ENCODE peak calls at places on chromosomes 13 and 19, in seven cellular contexts. One of them, this sample, is unnamed. For H3K9me3, the result is how much of the 10 kb centered on the place peaks cover.

GRCh38 chr13:26254583-26255102 is 714 bp downstream of the CDK8 start:
- DNase-seq in HAP-1: peak
- DNase-seq in ovary: peak
- DNase-seq in SK-N-SH: peak
- DNase-seq in pancreas: peak
- DNase-seq in ascending aorta: peak
- DNase-seq in adipocyte: peak
- DNase-seq in this sample: peak

GRCh38 chr13:113803409-113804016 is 44.5 kb downstream of the TMEM255B start:
- DNase-seq in pancreas: no peak
- DNase-seq in SK-N-SH: no peak
- DNase-seq in HAP-1: no peak
- DNase-seq in ovary: peak
- DNase-seq in ascending aorta: peak
- DNase-seq in adipocyte: no peak
- DNase-seq in this sample: no peak

GRCh38 chr13:48214519-48215121 is 18.4 kb upstream of the ITM2B start:
- DNase-seq in pancreas: no peak
- DNase-seq in SK-N-SH: no peak
- DNase-seq in ovary: no peak
- DNase-seq in adipocyte: no peak
- DNase-seq in ascending aorta: no peak
- DNase-seq in HAP-1: no peak
- DNase-seq in this sample: no peak

GRCh38 chr19:19179548-19180441 is 9.7 kb upstream of the MEF2B start:
- DNase-seq in ovary: no peak
- DNase-seq in HAP-1: no peak
- DNase-seq in adipocyte: no peak
- DNase-seq in pancreas: no peak
- DNase-seq in SK-N-SH: no peak
- DNase-seq in ascending aorta: no peak
- DNase-seq in this sample: no peak

GRCh38 chr19:45638930-45639729 is at the start of gene EML2:
- DNase-seq in SK-N-SH: peak
- DNase-seq in ascending aorta: peak
- DNase-seq in ovary: peak
- DNase-seq in adipocyte: peak
- DNase-seq in pancreas: peak
- DNase-seq in HAP-1: peak
- DNase-seq in this sample: peak

GRCh38 chr19:49809155-49809986 is 3.7 kb downstream of the FUZ start:
- DNase-seq in ascending aorta: peak
- DNase-seq in pancreas: peak
- DNase-seq in adipocyte: peak
- DNase-seq in ovary: no peak
- DNase-seq in HAP-1: no peak
- DNase-seq in SK-N-SH: peak
- DNase-seq in this sample: peak

GRCh38 chr13:96575423-96576320 is 418.6 kb downstream of the OXGR1 start:
- DNase-seq in pancreas: no peak
- DNase-seq in SK-N-SH: no peak
- DNase-seq in HAP-1: no peak
- DNase-seq in ascending aorta: no peak
- DNase-seq in adipocyte: peak
- DNase-seq in ovary: no peak
- DNase-seq in this sample: no peak

GRCh38 chr13:41645313-41645712 is 188.0 kb downstream of the RGCC start:
- DNase-seq in adipocyte: peak
- DNase-seq in SK-N-SH: no peak
- DNase-seq in HAP-1: no peak
- DNase-seq in pancreas: no peak
- DNase-seq in ascending aorta: peak
- DNase-seq in ovary: no peak
- DNase-seq in this sample: no peak

GRCh38 chr13:97385146-97385545 is 48.8 kb upstream of the RAP2A start:
- DNase-seq in pancreas: no peak
- DNase-seq in HAP-1: no peak
- DNase-seq in SK-N-SH: no peak
- DNase-seq in adipocyte: peak
- DNase-seq in ascending aorta: no peak
- DNase-seq in ovary: no peak
- DNase-seq in this sample: no peak

GRCh38 chr19:805600-806550 is 8.6 kb downstream of the PTBP1 start:
- DNase-seq in SK-N-SH: peak
- DNase-seq in adipocyte: no peak
- DNase-seq in pancreas: peak
- DNase-seq in ovary: no peak
- DNase-seq in ascending aorta: no peak
- DNase-seq in HAP-1: no peak
- DNase-seq in this sample: no peak

GRCh38 chr19:30671622-30672051 is 299.5 kb downstream of the ZNF536 start:
- DNase-seq in adipocyte: no peak
- DNase-seq in pancreas: no peak
- DNase-seq in HAP-1: no peak
- DNase-seq in ascending aorta: no peak
- DNase-seq in SK-N-SH: no peak
- DNase-seq in ovary: peak
- DNase-seq in this sample: no peak

GRCh38 chr13:99339736-99340392 is 32.7 kb upstream of the GPR183 start:
- DNase-seq in SK-N-SH: no peak
- DNase-seq in adipocyte: peak
- DNase-seq in ascending aorta: no peak
- DNase-seq in pancreas: no peak
- DNase-seq in HAP-1: no peak
- DNase-seq in ovary: no peak
- DNase-seq in this sample: peak

GRCh38 chr19:49243129-49243528 is 81.9 kb downstream of the SLC6A16 start:
- DNase-seq in ovary: no peak
- DNase-seq in SK-N-SH: no peak
- DNase-seq in adipocyte: no peak
- DNase-seq in pancreas: no peak
- DNase-seq in ascending aorta: no peak
- DNase-seq in HAP-1: no peak
- DNase-seq in this sample: no peak

GRCh38 chr13:50596103-50596502 is 247.4 kb downstream of the DLEU7 start:
- DNase-seq in SK-N-SH: peak
- DNase-seq in ascending aorta: no peak
- DNase-seq in ovary: no peak
- DNase-seq in HAP-1: no peak
- DNase-seq in pancreas: no peak
- DNase-seq in adipocyte: no peak
- DNase-seq in this sample: no peak

GRCh38 chr19:18814063-18814462 is 17.7 kb upstream of the UPF1 start:
- DNase-seq in ascending aorta: peak
- DNase-seq in ovary: peak
- DNase-seq in HAP-1: no peak
- DNase-seq in adipocyte: peak
- DNase-seq in pancreas: no peak
- DNase-seq in SK-N-SH: no peak
- DNase-seq in this sample: no peak

GRCh38 chr19:40607898-40608621 is 6.9 kb downstream of the LTBP4 start:
- DNase-seq in ascending aorta: no peak
- DNase-seq in ovary: no peak
- DNase-seq in HAP-1: no peak
- DNase-seq in SK-N-SH: no peak
- DNase-seq in pancreas: peak
- DNase-seq in adipocyte: no peak
- DNase-seq in this sample: no peak

GRCh38 chr13:47291116-47291656 is 394.3 kb upstream of the HTR2A start:
- DNase-seq in SK-N-SH: no peak
- DNase-seq in pancreas: no peak
- DNase-seq in ovary: no peak
- DNase-seq in HAP-1: no peak
- DNase-seq in adipocyte: no peak
- DNase-seq in ascending aorta: no peak
- DNase-seq in this sample: no peak

GRCh38 chr13:113937497-113938140 is 36.3 kb downstream of the C13orf46 start:
- DNase-seq in SK-N-SH: no peak
- DNase-seq in ascending aorta: no peak
- DNase-seq in pancreas: no peak
- DNase-seq in adipocyte: no peak
- DNase-seq in HAP-1: no peak
- DNase-seq in ovary: no peak
- DNase-seq in this sample: no peak

GRCh38 chr13:21050288-21051197 is 10.8 kb downstream of the LATS2 start:
- DNase-seq in ovary: no peak
- DNase-seq in SK-N-SH: no peak
- DNase-seq in HAP-1: no peak
- DNase-seq in adipocyte: peak
- DNase-seq in pancreas: no peak
- DNase-seq in ascending aorta: no peak
- DNase-seq in this sample: no peak

GRCh38 chr19:34963531-34964406 is at the start of gene ZNF792:
- DNase-seq in ovary: peak
- DNase-seq in pancreas: peak
- DNase-seq in HAP-1: peak
- DNase-seq in adipocyte: peak
- DNase-seq in SK-N-SH: peak
- DNase-seq in ascending aorta: peak
- DNase-seq in this sample: peak

GRCh38 chr19:1487576-1488281 is 2.4 kb downstream of the PCSK4 start:
- DNase-seq in pancreas: peak
- DNase-seq in SK-N-SH: no peak
- DNase-seq in ascending aorta: no peak
- DNase-seq in HAP-1: no peak
- DNase-seq in ovary: peak
- DNase-seq in adipocyte: no peak
- DNase-seq in this sample: no peak

DNA sequence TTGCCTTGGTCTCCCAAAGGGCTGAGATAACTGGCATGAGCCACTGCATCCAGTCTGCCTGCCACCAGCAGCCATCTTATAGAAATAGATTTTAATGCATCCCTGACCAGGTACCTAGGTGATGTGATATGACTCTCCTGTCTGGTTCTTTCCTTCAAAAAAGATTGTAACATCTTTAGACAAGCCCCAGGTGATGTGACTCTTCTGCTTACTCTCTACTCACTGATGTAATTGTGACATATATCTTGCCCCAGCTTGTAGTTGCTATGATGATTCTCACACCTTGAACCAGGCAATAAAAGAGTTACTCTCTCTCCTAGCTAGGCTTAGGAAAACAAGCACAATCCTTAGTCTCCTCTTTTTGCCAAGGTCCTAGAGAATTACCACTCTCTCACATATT is 30.6 kb upstream of the ZNF681 start:
- DNase-seq in HAP-1: no peak
- DNase-seq in pancreas: no peak
- DNase-seq in adipocyte: no peak
- DNase-seq in ovary: no peak
- DNase-seq in SK-N-SH: no peak
- DNase-seq in ascending aorta: no peak
- DNase-seq in this sample: no peak
- H3K9me3 ChIP-seq in HAP-1: under half
- H3K9me3 ChIP-seq in pancreas: under half
- H3K9me3 ChIP-seq in adipocyte: under half
- H3K9me3 ChIP-seq in ovary: under half
- H3K9me3 ChIP-seq in SK-N-SH: under half
- H3K9me3 ChIP-seq in ascending aorta: under half
- H3K9me3 ChIP-seq in this sample: under half

GRCh38 chr19:6812612-6813011 is 40.1 kb downstream of the VAV1 start:
- DNase-seq in ascending aorta: no peak
- DNase-seq in adipocyte: no peak
- DNase-seq in SK-N-SH: no peak
- DNase-seq in pancreas: no peak
- DNase-seq in HAP-1: no peak
- DNase-seq in ovary: no peak
- DNase-seq in this sample: no peak
- H3K9me3 ChIP-seq in ascending aorta: under half
- H3K9me3 ChIP-seq in adipocyte: under half
- H3K9me3 ChIP-seq in SK-N-SH: under half
- H3K9me3 ChIP-seq in pancreas: under half
- H3K9me3 ChIP-seq in HAP-1: under half
- H3K9me3 ChIP-seq in ovary: under half
- H3K9me3 ChIP-seq in this sample: under half

GRCh38 chr19:57025491-57025890 is 94.3 kb upstream of the USP29 start:
- DNase-seq in pancreas: no peak
- DNase-seq in ascending aorta: no peak
- DNase-seq in SK-N-SH: no peak
- DNase-seq in ovary: no peak
- DNase-seq in adipocyte: no peak
- DNase-seq in HAP-1: no peak
- DNase-seq in this sample: no peak

GRCh38 chr19:57028804-57029525 is 90.8 kb upstream of the USP29 start:
- DNase-seq in adipocyte: no peak
- DNase-seq in SK-N-SH: no peak
- DNase-seq in ascending aorta: no peak
- DNase-seq in pancreas: no peak
- DNase-seq in HAP-1: no peak
- DNase-seq in ovary: no peak
- DNase-seq in this sample: no peak

GRCh38 chr19:57027360-57027759 is 92.4 kb upstream of the USP29 start:
- DNase-seq in pancreas: no peak
- DNase-seq in HAP-1: no peak
- DNase-seq in SK-N-SH: no peak
- DNase-seq in ovary: no peak
- DNase-seq in ascending aorta: no peak
- DNase-seq in adipocyte: no peak
- DNase-seq in this sample: no peak

GRCh38 chr19:57031156-57031555 is 88.6 kb upstream of the USP29 start:
- DNase-seq in HAP-1: no peak
- DNase-seq in SK-N-SH: no peak
- DNase-seq in pancreas: no peak
- DNase-seq in ascending aorta: no peak
- DNase-seq in ovary: no peak
- DNase-seq in adipocyte: no peak
- DNase-seq in this sample: no peak

DNA sequence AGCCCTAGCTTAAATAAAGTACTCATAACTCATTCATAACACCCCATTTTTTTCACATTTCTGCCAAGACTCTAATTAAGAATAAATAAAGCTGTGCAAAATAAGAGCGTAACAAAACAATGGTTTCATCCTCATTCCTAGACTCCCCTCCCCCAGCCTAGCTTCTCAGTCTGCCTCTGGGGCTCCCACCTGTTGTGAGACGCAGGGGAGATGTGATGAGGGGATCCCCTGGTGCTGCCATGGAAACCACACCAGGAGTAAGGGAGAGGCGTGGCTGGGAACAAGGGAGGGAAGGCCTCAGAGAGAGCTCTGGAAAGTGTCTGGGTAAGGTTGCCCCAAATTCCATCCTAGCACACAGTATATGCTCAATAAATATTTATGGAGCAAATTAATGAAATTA is 93.3 kb upstream of the USP29 start:
- DNase-seq in SK-N-SH: no peak
- DNase-seq in ovary: no peak
- DNase-seq in HAP-1: no peak
- DNase-seq in ascending aorta: no peak
- DNase-seq in adipocyte: no peak
- DNase-seq in pancreas: no peak
- DNase-seq in this sample: no peak
- H3K9me3 ChIP-seq in SK-N-SH: under half
- H3K9me3 ChIP-seq in ovary: under half
- H3K9me3 ChIP-seq in HAP-1: under half
- H3K9me3 ChIP-seq in ascending aorta: under half
- H3K9me3 ChIP-seq in adipocyte: under half
- H3K9me3 ChIP-seq in pancreas: under half
- H3K9me3 ChIP-seq in this sample: under half

DNA sequence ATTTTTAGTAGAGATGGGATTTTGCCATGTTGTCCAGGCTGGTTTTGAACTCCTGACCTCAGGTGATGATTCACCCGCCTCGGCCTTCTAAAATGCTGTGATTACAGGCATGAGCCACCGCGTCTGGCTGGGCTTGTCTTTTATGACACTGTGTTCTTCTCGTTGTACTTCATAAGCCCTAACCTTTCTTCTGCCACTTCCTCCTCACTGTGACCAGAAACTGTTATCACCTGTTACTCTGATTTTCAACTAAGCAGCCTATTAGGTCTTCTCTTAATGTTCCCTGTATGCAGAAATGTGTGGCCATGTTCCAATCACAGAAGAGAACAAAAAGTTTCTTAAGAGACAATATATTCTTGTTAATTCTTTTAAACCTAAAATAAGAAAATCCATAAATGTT is 16.4 kb downstream of the ZNF790 start:
- DNase-seq in ascending aorta: no peak
- DNase-seq in pancreas: no peak
- DNase-seq in HAP-1: no peak
- DNase-seq in ovary: no peak
- DNase-seq in SK-N-SH: no peak
- DNase-seq in adipocyte: no peak
- DNase-seq in this sample: no peak
- H3K9me3 ChIP-seq in ascending aorta: half or more
- H3K9me3 ChIP-seq in pancreas: under half
- H3K9me3 ChIP-seq in HAP-1: under half
- H3K9me3 ChIP-seq in ovary: under half
- H3K9me3 ChIP-seq in SK-N-SH: half or more
- H3K9me3 ChIP-seq in adipocyte: half or more
- H3K9me3 ChIP-seq in this sample: under half